ENCODE peak calls at places on chromosomes 12 and 14, in nine cellular contexts. V is GM12878, U is esophagus muscularis mucosa, B is breast epithelium, M is stomach, X is transverse colon, T is HepG2, D is spleen, G is GM23338. Q is an unnamed sample.

GRCh38 chr12:52499836-52500560 is 6.9 kb upstream of the KRT6A start:
- DNase-seq in V (no peak), U (peak), B (no peak), M (no peak), X (no peak), T (no peak), D (no peak), G (no peak), Q (no peak)

GRCh38 chr14:61646366-61647101 is 48.8 kb upstream of the HIF1A start:
- DNase-seq in V (no peak), U (no peak), B (no peak), M (no peak), X (no peak), T (no peak), D (no peak), G (no peak), Q (no peak)

GRCh38 chr14:29741909-29742401 is 185.7 kb downstream of the PRKD1 start:
- DNase-seq in V (no peak), U (no peak), B (no peak), M (no peak), X (no peak), T (no peak), D (no peak), G (no peak), Q (no peak)

GRCh38 chr12:105888696-105889095 is 250.1 kb downstream of the NUAK1 start:
- DNase-seq in V (no peak), U (peak), B (no peak), M (no peak), X (no peak), T (no peak), D (no peak), G (no peak), Q (no peak)

GRCh38 chr12:57627504-57628279 is 5.3 kb downstream of the B4GALNT1 start:
- DNase-seq in V (no peak), U (no peak), B (no peak), M (no peak), X (no peak), T (no peak), D (no peak), G (peak), Q (peak)

GRCh38 chr14:54169254-54169924 is 212.8 kb upstream of the BMP4 start:
- DNase-seq in V (no peak), U (no peak), B (no peak), M (no peak), X (no peak), T (no peak), D (no peak), G (no peak), Q (no peak)

GRCh38 chr14:62053188-62053587 is 291.0 kb downstream of the SNAPC1 start:
- DNase-seq in V (peak), U (no peak), B (no peak), M (no peak), X (no peak), T (no peak), D (no peak), G (no peak), Q (no peak)

GRCh38 chr12:531951-532585 is 72.3 kb downstream of the B4GALNT3 start:
- DNase-seq in V (no peak), U (no peak), B (no peak), M (no peak), X (no peak), T (no peak), D (no peak), G (no peak), Q (no peak)

GRCh38 chr14:99728231-99728920 is 44.3 kb downstream of the CYP46A1 start:
- DNase-seq in V (no peak), U (no peak), B (peak), M (peak), X (no peak), T (no peak), D (peak), G (no peak), Q (peak)

GRCh38 chr12:52147983-52148540 is 43.8 kb downstream of the KRT80 start:
- DNase-seq in V (no peak), U (no peak), B (no peak), M (no peak), X (no peak), T (no peak), D (peak), G (no peak), Q (no peak)

GRCh38 chr12:95790025-95790911 is at the start of gene NTN4:
- DNase-seq in V (no peak), U (no peak), B (peak), M (peak), X (peak), T (no peak), D (peak), G (peak), Q (no peak)

GRCh38 chr14:105094193-105094907 is 29.1 kb upstream of the GPR132 start:
- DNase-seq in V (no peak), U (no peak), B (peak), M (no peak), X (no peak), T (no peak), D (peak), G (no peak), Q (peak)

GRCh38 chr12:82756303-82756702 is 69.6 kb downstream of the TMTC2 start:
- DNase-seq in V (no peak), U (no peak), B (no peak), M (no peak), X (no peak), T (no peak), D (no peak), G (peak), Q (no peak)

GRCh38 chr14:25358330-25358729 is 308.4 kb upstream of the STXBP6 start:
- DNase-seq in V (no peak), U (no peak), B (no peak), M (no peak), X (peak), T (no peak), D (no peak), G (no peak), Q (no peak)

GRCh38 chr12:78562358-78563205 is 302.0 kb upstream of the SYT1 start:
- DNase-seq in V (no peak), U (no peak), B (no peak), M (no peak), X (no peak), T (peak), D (no peak), G (peak), Q (no peak)

GRCh38 chr12:124466200-124467128 is 100.9 kb downstream of the NCOR2 start:
- DNase-seq in V (no peak), U (no peak), B (no peak), M (peak), X (peak), T (no peak), D (peak), G (no peak), Q (peak)

GRCh38 chr14:39417014-39417413 is 15.2 kb downstream of the FBXO33 start:
- DNase-seq in V (no peak), U (no peak), B (no peak), M (no peak), X (no peak), T (peak), D (no peak), G (peak), Q (no peak)

GRCh38 chr12:70227911-70228310 is 15.3 kb upstream of the CNOT2 start:
- DNase-seq in V (no peak), U (no peak), B (no peak), M (no peak), X (no peak), T (no peak), D (no peak), G (no peak), Q (no peak)

GRCh38 chr12:62862259-62862881 is 72.6 kb downstream of the PPM1H start:
- DNase-seq in V (no peak), U (no peak), B (no peak), M (no peak), X (no peak), T (no peak), D (no peak), G (no peak), Q (no peak)

GRCh38 chr12:20089077-20089476 is 279.3 kb upstream of the PDE3A start:
- DNase-seq in V (no peak), U (no peak), B (no peak), M (no peak), X (no peak), T (no peak), D (no peak), G (no peak), Q (no peak)

GRCh38 chr14:32727827-32728226 is 210.9 kb upstream of the NPAS3 start:
- DNase-seq in V (no peak), U (no peak), B (no peak), M (no peak), X (no peak), T (peak), D (peak), G (no peak), Q (no peak)

GRCh38 chr14:77066555-77067172 is 31.4 kb upstream of the CIPC start:
- DNase-seq in V (no peak), U (no peak), B (no peak), M (no peak), X (no peak), T (no peak), D (no peak), G (no peak), Q (no peak)

GRCh38 chr14:38862381-38862780 is 240.7 kb downstream of the SEC23A start:
- DNase-seq in V (no peak), U (no peak), B (no peak), M (no peak), X (no peak), T (no peak), D (no peak), G (no peak), Q (no peak)

GRCh38 chr12:121015825-121016766 is at the start of gene C12orf43:
- DNase-seq in V (peak), U (peak), B (peak), M (peak), X (peak), T (peak), D (peak), G (peak), Q (peak)

GRCh38 chr14:31096255-31096654 is 70.1 kb upstream of the STRN3 start:
- DNase-seq in V (no peak), U (no peak), B (no peak), M (no peak), X (no peak), T (no peak), D (no peak), G (no peak), Q (no peak)

GRCh38 chr14:68016243-68016914 is 196.8 kb downstream of the RAD51B start:
- DNase-seq in V (no peak), U (no peak), B (no peak), M (no peak), X (no peak), T (no peak), D (no peak), G (no peak), Q (no peak)

GRCh38 chr12:18955594-18955993 is 173.9 kb upstream of the PLEKHA5 start:
- DNase-seq in V (no peak), U (no peak), B (no peak), M (no peak), X (no peak), T (no peak), D (no peak), G (no peak), Q (no peak)

GRCh38 chr12:116687888-116688287 is 50.0 kb downstream of the SPRING1 start:
- DNase-seq in V (no peak), U (no peak), B (no peak), M (no peak), X (peak), T (peak), D (peak), G (peak), Q (peak)

GRCh38 chr12:101854747-101855146 is 22.6 kb upstream of the DRAM1 start:
- DNase-seq in V (no peak), U (no peak), B (no peak), M (no peak), X (no peak), T (no peak), D (no peak), G (no peak), Q (no peak)

GRCh38 chr12:30792648-30793499 is 38.1 kb upstream of the CAPRIN2 start:
- DNase-seq in V (no peak), U (no peak), B (no peak), M (no peak), X (no peak), T (peak), D (no peak), G (peak), Q (no peak)

GRCh38 chr12:2384533-2385328 is 331.9 kb downstream of the CACNA1C start:
- DNase-seq in V (no peak), U (no peak), B (no peak), M (no peak), X (no peak), T (no peak), D (no peak), G (no peak), Q (peak)

GRCh38 chr12:2383276-2384028 is 330.7 kb downstream of the CACNA1C start:
- DNase-seq in V (no peak), U (no peak), B (no peak), M (no peak), X (no peak), T (peak), D (no peak), G (no peak), Q (peak)

GRCh38 chr12:2384029-2384386 is 331.2 kb downstream of the CACNA1C start:
- DNase-seq in V (no peak), U (no peak), B (no peak), M (no peak), X (peak), T (no peak), D (no peak), G (no peak), Q (no peak)

GRCh38 chr12:2385529-2385928 is 332.7 kb downstream of the CACNA1C start:
- DNase-seq in V (no peak), U (no peak), B (no peak), M (no peak), X (no peak), T (no peak), D (no peak), G (no peak), Q (no peak)

DNA sequence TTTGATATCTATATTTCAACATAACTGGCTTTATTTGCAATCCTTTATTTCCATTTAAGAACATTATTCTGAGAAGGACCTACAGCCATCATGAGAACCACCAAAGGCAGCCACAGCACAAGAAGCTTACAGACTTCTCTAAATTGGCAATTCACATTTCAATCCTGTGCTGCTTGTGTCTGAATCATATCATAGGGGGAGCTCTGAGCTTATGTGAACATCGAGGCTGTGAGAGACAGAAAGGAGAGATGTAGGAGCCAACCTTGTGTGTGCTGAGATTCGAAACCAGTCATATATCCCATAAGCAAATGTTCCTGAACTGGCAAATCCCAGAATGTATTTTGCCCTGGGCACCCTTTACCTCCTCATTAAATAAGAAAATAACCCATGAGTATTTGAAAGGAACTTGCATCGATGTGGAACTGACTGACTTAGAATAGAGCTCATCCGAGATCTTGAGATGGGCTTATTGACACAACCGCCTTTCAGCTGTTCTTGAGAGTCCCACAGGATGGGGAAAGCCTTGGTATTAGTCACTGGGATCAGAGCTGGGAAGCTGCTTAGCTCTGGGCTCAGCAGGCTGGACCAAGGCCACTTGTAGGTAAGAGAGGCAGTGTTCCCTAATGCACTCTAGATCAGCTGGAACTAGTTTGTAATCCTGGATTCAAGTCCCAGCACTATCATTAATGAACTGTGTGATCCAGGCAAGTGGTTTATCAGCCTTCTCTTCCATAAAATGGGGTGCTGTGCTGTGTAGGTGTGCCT is 329.8 kb downstream of the CACNA1C start:
- DNase-seq in V (no peak), U (no peak), B (no peak), M (no peak), X (no peak), T (no peak), D (no peak), G (no peak), Q (no peak)
- TF ChIP-seq CTCF in V (peak), U (no peak), B (no peak), M (no peak), X (no peak), T (no peak), D (no peak), G (no peak), Q (no peak)

GRCh38 chr14:102541771-102542170 is 32.2 kb upstream of the ANKRD9 start:
- DNase-seq in V (no peak), U (no peak), B (no peak), M (no peak), X (no peak), T (no peak), D (no peak), G (no peak), Q (no peak)
- TF ChIP-seq POLR2AphosphoS5 in V (no peak), U (no peak), B (no peak), M (no peak), X (no peak), T (no peak), D (no peak), G (no peak), Q (no peak)

GRCh38 chr14:101233861-101234587 is 327.3 kb upstream of the DIO3 start:
- DNase-seq in V (no peak), U (no peak), B (no peak), M (no peak), X (no peak), T (no peak), D (no peak), G (no peak), Q (peak)

GRCh38 chr14:101235872-101236221 is 325.4 kb upstream of the DIO3 start:
- DNase-seq in V (no peak), U (no peak), B (no peak), M (no peak), X (no peak), T (no peak), D (no peak), G (no peak), Q (no peak)

GRCh38 chr14:101234588-101234937 is 326.7 kb upstream of the DIO3 start:
- DNase-seq in V (no peak), U (no peak), B (no peak), M (no peak), X (no peak), T (no peak), D (no peak), G (no peak), Q (peak)

GRCh38 chr14:101236496-101237240 is 324.6 kb upstream of the DIO3 start:
- DNase-seq in V (no peak), U (no peak), B (no peak), M (no peak), X (no peak), T (peak), D (no peak), G (no peak), Q (no peak)

DNA sequence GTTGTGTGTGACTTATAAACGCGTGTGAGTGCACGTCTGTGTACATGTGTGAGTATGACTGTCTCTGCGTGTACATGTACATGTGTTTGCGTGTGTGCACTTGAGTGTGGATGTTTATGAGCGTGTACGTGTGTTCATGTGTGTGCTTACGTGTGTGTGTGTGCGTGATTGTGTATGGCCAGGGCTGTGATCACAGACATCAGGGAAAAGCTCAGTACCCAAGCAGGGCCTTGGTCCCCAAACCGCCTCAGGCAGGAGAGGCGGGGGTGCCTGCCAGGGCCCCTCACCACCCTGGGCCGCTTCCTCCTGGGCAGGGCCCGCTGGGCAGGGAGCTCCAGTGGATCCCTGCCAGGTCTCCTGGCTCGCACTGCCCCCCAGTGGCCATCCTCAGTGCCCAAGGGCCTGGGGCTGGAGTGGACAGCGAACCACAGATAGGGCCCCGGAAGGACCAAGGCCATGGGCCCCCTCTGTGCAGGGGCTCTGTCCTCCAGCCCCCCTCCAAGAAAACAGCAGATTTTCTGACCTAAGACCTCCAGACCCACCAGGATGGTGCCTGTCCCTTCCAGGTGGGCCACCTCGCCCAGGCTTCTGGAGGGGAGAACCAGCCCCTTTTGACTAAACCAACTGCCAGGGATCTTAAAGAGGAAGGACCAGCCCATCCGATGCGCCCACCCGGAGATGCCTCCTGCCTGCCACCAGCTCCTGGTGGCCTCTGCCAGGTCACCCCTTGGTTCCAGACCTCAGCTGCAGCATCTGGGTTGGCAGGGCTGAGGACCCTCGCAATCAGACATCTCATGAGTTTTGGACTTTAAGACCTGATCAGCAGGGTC is 326.0 kb upstream of the DIO3 start:
- DNase-seq in V (no peak), U (no peak), B (no peak), M (peak), X (peak), T (peak), D (no peak), G (peak), Q (peak)
- TF ChIP-seq CTCF in V (peak), U (peak), B (no peak), M (peak), X (peak), T (peak), D (peak), G (peak), Q (no peak)

GRCh38 chr12:50554651-50555050 is 49.9 kb downstream of the DIP2B start:
- DNase-seq in V (no peak), U (no peak), B (no peak), M (no peak), X (no peak), T (no peak), D (no peak), G (no peak), Q (no peak)

GRCh38 chr12:50557421-50557820 is 52.6 kb downstream of the DIP2B start:
- DNase-seq in V (no peak), U (no peak), B (no peak), M (no peak), X (no peak), T (no peak), D (no peak), G (no peak), Q (no peak)

GRCh38 chr12:50555471-50555885 is 50.7 kb downstream of the DIP2B start:
- DNase-seq in V (no peak), U (no peak), B (no peak), M (no peak), X (no peak), T (no peak), D (no peak), G (no peak), Q (no peak)

GRCh38 chr12:50558970-50559369 is 54.2 kb downstream of the DIP2B start:
- DNase-seq in V (no peak), U (no peak), B (no peak), M (no peak), X (no peak), T (no peak), D (no peak), G (no peak), Q (no peak)

GRCh38 chr12:50556273-50556672 is 51.5 kb downstream of the DIP2B start:
- DNase-seq in V (no peak), U (no peak), B (no peak), M (no peak), X (no peak), T (no peak), D (no peak), G (no peak), Q (no peak)
- TF ChIP-seq POLR2AphosphoS5 in V (no peak), U (no peak), B (no peak), M (no peak), X (no peak), T (no peak), D (no peak), G (no peak), Q (no peak)

DNA sequence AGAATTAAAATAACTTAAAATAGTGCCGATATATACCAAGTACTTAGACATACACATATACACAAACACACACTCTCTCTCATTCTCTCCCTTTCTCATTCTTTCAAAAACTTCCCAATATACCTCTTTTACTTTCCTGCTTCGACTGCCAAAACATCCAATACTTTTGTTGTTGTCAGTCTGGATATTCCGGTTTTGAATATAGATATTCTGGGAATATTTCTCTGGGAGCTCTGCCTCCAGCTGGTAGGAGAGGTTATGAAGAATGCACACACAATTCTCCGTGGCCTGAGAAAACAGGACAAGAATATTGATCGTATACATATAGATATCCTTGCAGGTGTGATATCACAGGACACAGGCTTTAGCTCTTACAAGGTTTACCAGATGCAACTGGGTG is 66.6 kb upstream of the YARS2 start:
- DNase-seq in V (no peak), U (no peak), B (no peak), M (no peak), X (no peak), T (no peak), D (no peak), G (no peak), Q (no peak)
- TF ChIP-seq CTCF in V (no peak), U (no peak), B (no peak), M (no peak), X (no peak), T (no peak), D (no peak), G (no peak), Q (no peak)

GRCh38 chr12:11758087-11758837 is 108.8 kb downstream of the ETV6 start:
- DNase-seq in V (no peak), U (no peak), B (no peak), M (no peak), X (no peak), T (no peak), D (no peak), G (no peak), Q (no peak)
- TF ChIP-seq POLR2AphosphoS5 in V (peak), U (no peak), B (no peak), M (no peak), X (no peak), T (no peak), D (no peak), G (no peak), Q (no peak)

GRCh38 chr12:55698965-55699364 is 8.7 kb downstream of the ITGA7 start:
- DNase-seq in V (no peak), U (no peak), B (peak), M (no peak), X (peak), T (no peak), D (peak), G (no peak), Q (no peak)
- TF ChIP-seq CTCF in V (no peak), U (no peak), B (no peak), M (no peak), X (no peak), T (no peak), D (no peak), G (no peak), Q (no peak)

Q was measured in suprapubic skin.